ENCODE peak calls at places on chromosomes 1 and 21, in nine cellular contexts. One of them, this sample, is unnamed.

GRCh38 chr1:49046305-49046704 is 269.6 kb upstream of the BEND5 start:
- DNase-seq in HepG2: no peak
- DNase-seq in A549: no peak
- DNase-seq in lower leg skin: no peak
- DNase-seq in heart left ventricle: no peak
- DNase-seq in HCT116: no peak
- DNase-seq in K562: no peak
- DNase-seq in ovary: no peak
- DNase-seq in esophagus squamous epithelium: no peak
- DNase-seq in this sample: no peak

GRCh38 chr1:37034301-37035013 is at the start of gene GRIK3:
- DNase-seq in HepG2: no peak
- DNase-seq in A549: no peak
- DNase-seq in lower leg skin: no peak
- DNase-seq in heart left ventricle: no peak
- DNase-seq in HCT116: no peak
- DNase-seq in K562: no peak
- DNase-seq in ovary: no peak
- DNase-seq in esophagus squamous epithelium: no peak
- DNase-seq in this sample: no peak

GRCh38 chr1:114126696-114127095 is 27.0 kb downstream of the SYT6 start:
- DNase-seq in HepG2: no peak
- DNase-seq in A549: no peak
- DNase-seq in lower leg skin: no peak
- DNase-seq in heart left ventricle: no peak
- DNase-seq in HCT116: no peak
- DNase-seq in K562: no peak
- DNase-seq in ovary: no peak
- DNase-seq in esophagus squamous epithelium: no peak
- DNase-seq in this sample: no peak

GRCh38 chr1:207097871-207098324 is 6.1 kb upstream of the C4BPA start:
- DNase-seq in HepG2: no peak
- DNase-seq in A549: no peak
- DNase-seq in lower leg skin: no peak
- DNase-seq in heart left ventricle: no peak
- DNase-seq in HCT116: no peak
- DNase-seq in K562: no peak
- DNase-seq in ovary: no peak
- DNase-seq in esophagus squamous epithelium: no peak
- DNase-seq in this sample: no peak

GRCh38 chr1:229161740-229162139 is 109.2 kb upstream of the RAB4A start:
- DNase-seq in HepG2: no peak
- DNase-seq in A549: no peak
- DNase-seq in lower leg skin: no peak
- DNase-seq in heart left ventricle: no peak
- DNase-seq in HCT116: no peak
- DNase-seq in K562: no peak
- DNase-seq in ovary: no peak
- DNase-seq in esophagus squamous epithelium: no peak
- DNase-seq in this sample: no peak

GRCh38 chr21:34999397-34999941 is 49.6 kb downstream of the RUNX1 start:
- DNase-seq in HepG2: no peak
- DNase-seq in A549: no peak
- DNase-seq in lower leg skin: no peak
- DNase-seq in heart left ventricle: no peak
- DNase-seq in HCT116: no peak
- DNase-seq in K562: no peak
- DNase-seq in ovary: no peak
- DNase-seq in esophagus squamous epithelium: no peak
- DNase-seq in this sample: no peak

GRCh38 chr21:36100971-36101641 is 31.3 kb downstream of the CBR1 start:
- DNase-seq in HepG2: no peak
- DNase-seq in A549: no peak
- DNase-seq in lower leg skin: no peak
- DNase-seq in heart left ventricle: no peak
- DNase-seq in HCT116: no peak
- DNase-seq in K562: no peak
- DNase-seq in ovary: no peak
- DNase-seq in esophagus squamous epithelium: no peak
- DNase-seq in this sample: no peak

GRCh38 chr1:20847619-20848080 is 60.5 kb upstream of the HP1BP3 start:
- DNase-seq in HepG2: no peak
- DNase-seq in A549: peak; percentile 7
- DNase-seq in lower leg skin: no peak
- DNase-seq in heart left ventricle: no peak
- DNase-seq in HCT116: peak; percentile 1
- DNase-seq in K562: no peak
- DNase-seq in ovary: no peak
- DNase-seq in esophagus squamous epithelium: no peak
- DNase-seq in this sample: no peak

GRCh38 chr1:180260541-180260940 is 30.5 kb downstream of the LHX4 start:
- DNase-seq in HepG2: no peak
- DNase-seq in A549: no peak
- DNase-seq in lower leg skin: no peak
- DNase-seq in heart left ventricle: no peak
- DNase-seq in HCT116: no peak
- DNase-seq in K562: no peak
- DNase-seq in ovary: no peak
- DNase-seq in esophagus squamous epithelium: no peak
- DNase-seq in this sample: no peak

GRCh38 chr1:214550339-214551051 is 907 bp downstream of the PTPN14 start:
- DNase-seq in HepG2: no peak
- DNase-seq in A549: peak; percentile 53
- DNase-seq in lower leg skin: no peak
- DNase-seq in heart left ventricle: no peak
- DNase-seq in HCT116: no peak
- DNase-seq in K562: no peak
- DNase-seq in ovary: no peak
- DNase-seq in esophagus squamous epithelium: no peak
- DNase-seq in this sample: no peak

GRCh38 chr21:44872568-44873355 is 728 bp downstream of the PTTG1IP start:
- DNase-seq in HepG2: no peak
- DNase-seq in A549: no peak
- DNase-seq in lower leg skin: no peak
- DNase-seq in heart left ventricle: peak; percentile 48
- DNase-seq in HCT116: no peak
- DNase-seq in K562: peak; percentile 66
- DNase-seq in ovary: peak; percentile 55
- DNase-seq in esophagus squamous epithelium: no peak
- DNase-seq in this sample: peak; percentile 56

GRCh38 chr1:159924025-159924790 is 1.1 kb downstream of the TAGLN2 start:
- DNase-seq in HepG2: peak; percentile 24
- DNase-seq in A549: peak; percentile 96
- DNase-seq in lower leg skin: peak; percentile 98
- DNase-seq in heart left ventricle: peak; percentile 94
- DNase-seq in HCT116: peak; percentile 55
- DNase-seq in K562: peak; percentile 93
- DNase-seq in ovary: peak; percentile 93
- DNase-seq in esophagus squamous epithelium: peak; percentile 33
- DNase-seq in this sample: peak; percentile 93
- TF ChIP-seq POLR2A in HepG2: no peak
- TF ChIP-seq POLR2A in A549: no peak
- TF ChIP-seq POLR2A in lower leg skin: peak; percentile 3
- TF ChIP-seq POLR2A in heart left ventricle: peak; percentile 42
- TF ChIP-seq POLR2A in HCT116: no peak
- TF ChIP-seq POLR2A in K562: peak; percentile 41
- TF ChIP-seq POLR2A in ovary: no peak
- TF ChIP-seq POLR2A in esophagus squamous epithelium: no peak
- TF ChIP-seq POLR2A in this sample: no peak

GRCh38 chr1:201022178-201022823 is 1.2 kb downstream of the KIF21B start:
- DNase-seq in HepG2: no peak
- DNase-seq in A549: no peak
- DNase-seq in lower leg skin: no peak
- DNase-seq in heart left ventricle: no peak
- DNase-seq in HCT116: no peak
- DNase-seq in K562: no peak
- DNase-seq in ovary: no peak
- DNase-seq in esophagus squamous epithelium: no peak
- DNase-seq in this sample: no peak

GRCh38 chr1:201023517-201023902 is at the start of gene KIF21B:
- DNase-seq in HepG2: peak; percentile 42
- DNase-seq in A549: peak; percentile 88
- DNase-seq in lower leg skin: peak; percentile 94
- DNase-seq in heart left ventricle: peak; percentile 83
- DNase-seq in HCT116: no peak
- DNase-seq in K562: peak; percentile 94
- DNase-seq in ovary: peak; percentile 81
- DNase-seq in esophagus squamous epithelium: peak; percentile 17
- DNase-seq in this sample: peak; percentile 80

GRCh38 chr1:201021333-201022177 is 2.0 kb downstream of the KIF21B start:
- DNase-seq in HepG2: no peak
- DNase-seq in A549: no peak
- DNase-seq in lower leg skin: no peak
- DNase-seq in heart left ventricle: no peak
- DNase-seq in HCT116: no peak
- DNase-seq in K562: no peak
- DNase-seq in ovary: no peak
- DNase-seq in esophagus squamous epithelium: no peak
- DNase-seq in this sample: no peak

GRCh38 chr1:201024251-201024998 is 911 bp upstream of the KIF21B start:
- DNase-seq in HepG2: peak; percentile 19
- DNase-seq in A549: no peak
- DNase-seq in lower leg skin: peak; percentile 77
- DNase-seq in heart left ventricle: no peak
- DNase-seq in HCT116: no peak
- DNase-seq in K562: peak; percentile 59
- DNase-seq in ovary: no peak
- DNase-seq in esophagus squamous epithelium: no peak
- DNase-seq in this sample: no peak

GRCh38 chr1:201022824-201023516 is 544 bp downstream of the KIF21B start:
- DNase-seq in HepG2: no peak
- DNase-seq in A549: no peak
- DNase-seq in lower leg skin: no peak
- DNase-seq in heart left ventricle: no peak
- DNase-seq in HCT116: no peak
- DNase-seq in K562: no peak
- DNase-seq in ovary: peak; percentile 35
- DNase-seq in esophagus squamous epithelium: no peak
- DNase-seq in this sample: no peak
- TF ChIP-seq POLR2A in HepG2: no peak
- TF ChIP-seq POLR2A in A549: no peak
- TF ChIP-seq POLR2A in lower leg skin: no peak
- TF ChIP-seq POLR2A in heart left ventricle: no peak
- TF ChIP-seq POLR2A in HCT116: no peak
- TF ChIP-seq POLR2A in K562: no peak
- TF ChIP-seq POLR2A in ovary: no peak
- TF ChIP-seq POLR2A in esophagus squamous epithelium: no peak
- TF ChIP-seq POLR2A in this sample: no peak

DNA sequence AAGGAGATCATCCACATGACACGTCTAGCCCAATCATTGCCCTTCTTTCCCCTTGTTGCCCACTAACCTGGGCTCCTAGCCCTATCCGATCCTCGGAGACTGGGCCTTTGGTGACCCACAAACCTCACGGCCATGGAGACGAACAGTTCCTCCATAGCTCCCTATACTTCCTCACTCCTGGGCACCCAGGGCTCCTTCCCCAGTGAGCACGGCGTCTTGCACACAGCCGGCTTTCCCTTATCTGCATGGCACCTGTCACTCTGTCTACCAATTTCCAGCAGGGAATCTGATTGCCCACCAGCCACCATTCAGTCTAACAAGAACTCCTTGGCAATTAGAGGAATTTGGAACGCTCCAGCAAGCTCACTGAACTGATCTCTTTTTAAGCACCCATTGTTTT is 3.1 kb downstream of the GNG4 start:
- DNase-seq in HepG2: no peak
- DNase-seq in A549: no peak
- DNase-seq in lower leg skin: peak; percentile 78
- DNase-seq in heart left ventricle: no peak
- DNase-seq in HCT116: no peak
- DNase-seq in K562: no peak
- DNase-seq in ovary: no peak
- DNase-seq in esophagus squamous epithelium: no peak
- DNase-seq in this sample: no peak
- TF ChIP-seq POLR2A in HepG2: no peak
- TF ChIP-seq POLR2A in A549: no peak
- TF ChIP-seq POLR2A in lower leg skin: no peak
- TF ChIP-seq POLR2A in heart left ventricle: no peak
- TF ChIP-seq POLR2A in HCT116: no peak
- TF ChIP-seq POLR2A in K562: no peak
- TF ChIP-seq POLR2A in ovary: no peak
- TF ChIP-seq POLR2A in esophagus squamous epithelium: no peak
- TF ChIP-seq POLR2A in this sample: no peak

GRCh38 chr1:225426395-225427248 is 1.2 kb downstream of the LBR start:
- DNase-seq in HepG2: no peak
- DNase-seq in A549: peak; percentile 26
- DNase-seq in lower leg skin: no peak
- DNase-seq in heart left ventricle: no peak
- DNase-seq in HCT116: no peak
- DNase-seq in K562: peak; percentile 52
- DNase-seq in ovary: no peak
- DNase-seq in esophagus squamous epithelium: no peak
- DNase-seq in this sample: peak; percentile 39
- TF ChIP-seq POLR2A in HepG2: no peak
- TF ChIP-seq POLR2A in A549: no peak
- TF ChIP-seq POLR2A in lower leg skin: no peak
- TF ChIP-seq POLR2A in heart left ventricle: no peak
- TF ChIP-seq POLR2A in HCT116: no peak
- TF ChIP-seq POLR2A in K562: no peak
- TF ChIP-seq POLR2A in ovary: no peak
- TF ChIP-seq POLR2A in esophagus squamous epithelium: no peak
- TF ChIP-seq POLR2A in this sample: peak; percentile 23

GRCh38 chr1:208243851-208244583 is at the start of gene PLXNA2:
- DNase-seq in HepG2: peak; percentile 52
- DNase-seq in A549: peak; percentile 50
- DNase-seq in lower leg skin: peak; percentile 96
- DNase-seq in heart left ventricle: peak; percentile 88
- DNase-seq in HCT116: peak; percentile 15
- DNase-seq in K562: peak; percentile 34
- DNase-seq in ovary: peak; percentile 77
- DNase-seq in esophagus squamous epithelium: peak; percentile 32
- DNase-seq in this sample: peak; percentile 89

GRCh38 chr1:208242829-208243521 is 1.2 kb downstream of the PLXNA2 start:
- DNase-seq in HepG2: no peak
- DNase-seq in A549: no peak
- DNase-seq in lower leg skin: peak; percentile 81
- DNase-seq in heart left ventricle: no peak
- DNase-seq in HCT116: no peak
- DNase-seq in K562: peak; percentile 55
- DNase-seq in ovary: no peak
- DNase-seq in esophagus squamous epithelium: no peak
- DNase-seq in this sample: peak; percentile 54

GRCh38 chr1:208244584-208244916 is 366 bp upstream of the PLXNA2 start:
- DNase-seq in HepG2: no peak
- DNase-seq in A549: no peak
- DNase-seq in lower leg skin: no peak
- DNase-seq in heart left ventricle: no peak
- DNase-seq in HCT116: no peak
- DNase-seq in K562: no peak
- DNase-seq in ovary: no peak
- DNase-seq in esophagus squamous epithelium: no peak
- DNase-seq in this sample: no peak

GRCh38 chr1:208243522-208243850 is 698 bp downstream of the PLXNA2 start:
- DNase-seq in HepG2: no peak
- DNase-seq in A549: no peak
- DNase-seq in lower leg skin: no peak
- DNase-seq in heart left ventricle: no peak
- DNase-seq in HCT116: no peak
- DNase-seq in K562: no peak
- DNase-seq in ovary: no peak
- DNase-seq in esophagus squamous epithelium: no peak
- DNase-seq in this sample: peak; percentile 27

GRCh38 chr1:208245185-208245705 is 1.1 kb upstream of the PLXNA2 start:
- DNase-seq in HepG2: peak; percentile 85
- DNase-seq in A549: peak; percentile 84
- DNase-seq in lower leg skin: peak; percentile 97
- DNase-seq in heart left ventricle: peak; percentile 90
- DNase-seq in HCT116: peak; percentile 81
- DNase-seq in K562: peak; percentile 93
- DNase-seq in ovary: peak; percentile 97
- DNase-seq in esophagus squamous epithelium: peak; percentile 35
- DNase-seq in this sample: peak; percentile 93
- TF ChIP-seq POLR2A in HepG2: no peak
- TF ChIP-seq POLR2A in A549: no peak
- TF ChIP-seq POLR2A in lower leg skin: no peak
- TF ChIP-seq POLR2A in heart left ventricle: no peak
- TF ChIP-seq POLR2A in HCT116: no peak
- TF ChIP-seq POLR2A in K562: no peak
- TF ChIP-seq POLR2A in ovary: peak; percentile 22
- TF ChIP-seq POLR2A in esophagus squamous epithelium: no peak
- TF ChIP-seq POLR2A in this sample: no peak